ENCODE peak calls at places on chromosomes 2 and 18, in seven cellular contexts. C is kidney epithelial cell, B is thyroid gland, L is fibroblast of pulmonary artery, V is AG09319, N is cardiac fibroblast, K is A549. U is an unnamed sample.
A peak's percentile ranks its signal among the peaks of the same experiment; 100 is the strongest.

GRCh38 chr18:68480196-68480595 is 234.7 kb downstream of the TMX3 start:
- DNase-seq in B (no peak), V (no peak), K (no peak), N (peak; percentile 15), L (no peak), C (no peak), U (no peak)

GRCh38 chr2:191369034-191369433 is 123.8 kb downstream of the MYO1B start:
- DNase-seq in B (no peak), L (peak; percentile 35), C (no peak), K (no peak), N (peak; percentile 38), V (no peak), U (peak; percentile 35)

GRCh38 chr2:56522605-56523089 is 338.9 kb downstream of the CCDC85A start:
- DNase-seq in V (peak; percentile 16), C (peak; percentile 32), L (peak; percentile 40), N (peak; percentile 38), K (peak; percentile 49), B (peak; percentile 46), U (peak; percentile 43)

GRCh38 chr2:33812707-33813106 is 213.6 kb upstream of the FAM98A start:
- DNase-seq in K (no peak), V (no peak), L (no peak), N (no peak), C (no peak), B (no peak), U (no peak)

GRCh38 chr2:191038241-191038725 is 24.3 kb upstream of the STAT1 start:
- DNase-seq in B (no peak), N (peak; percentile 67), K (peak; percentile 68), V (peak; percentile 89), L (peak; percentile 68), C (no peak), U (peak; percentile 60)

GRCh38 chr2:73080321-73081131 is 9.0 kb upstream of the SFXN5 start:
- DNase-seq in L (peak; percentile 27), V (no peak), B (no peak), C (no peak), K (no peak), N (no peak), U (no peak)

GRCh38 chr18:57430166-57430958 is 4.8 kb upstream of the ONECUT2 start:
- DNase-seq in B (no peak), N (no peak), C (no peak), L (no peak), V (no peak), K (no peak), U (no peak)

GRCh38 chr2:201507725-201508124 is 56.2 kb downstream of the STRADB start:
- DNase-seq in V (no peak), L (no peak), N (no peak), B (no peak), K (no peak), C (no peak), U (no peak)

GRCh38 chr2:128354731-128355470 is 36.2 kb upstream of the HS6ST1 start:
- DNase-seq in B (no peak), K (no peak), V (no peak), C (no peak), N (peak; percentile 88), L (peak; percentile 72), U (peak; percentile 71)
- TF ChIP-seq CTCF in B (no peak), K (no peak), V (peak; percentile 53), C (no peak), N (peak; percentile 15), L (peak; percentile 50), U (peak; percentile 53)

GRCh38 chr2:95294579-95295250 is 2.4 kb upstream of the KCNIP3 start:
- DNase-seq in V (no peak), K (no peak), B (no peak), L (no peak), N (no peak), C (no peak), U (no peak)

GRCh38 chr2:95295376-95295775 is 1.8 kb upstream of the KCNIP3 start:
- DNase-seq in N (no peak), B (no peak), V (no peak), K (no peak), C (no peak), L (no peak), U (no peak)

GRCh38 chr2:95297639-95298395 is 670 bp downstream of the KCNIP3 start:
- DNase-seq in B (peak; percentile 67), N (no peak), L (no peak), V (no peak), C (no peak), K (no peak), U (no peak)

GRCh38 chr2:95297088-95297487 is at the start of gene KCNIP3:
- DNase-seq in K (no peak), L (no peak), N (peak; percentile 37), C (no peak), B (peak; percentile 88), V (no peak), U (no peak)

DNA sequence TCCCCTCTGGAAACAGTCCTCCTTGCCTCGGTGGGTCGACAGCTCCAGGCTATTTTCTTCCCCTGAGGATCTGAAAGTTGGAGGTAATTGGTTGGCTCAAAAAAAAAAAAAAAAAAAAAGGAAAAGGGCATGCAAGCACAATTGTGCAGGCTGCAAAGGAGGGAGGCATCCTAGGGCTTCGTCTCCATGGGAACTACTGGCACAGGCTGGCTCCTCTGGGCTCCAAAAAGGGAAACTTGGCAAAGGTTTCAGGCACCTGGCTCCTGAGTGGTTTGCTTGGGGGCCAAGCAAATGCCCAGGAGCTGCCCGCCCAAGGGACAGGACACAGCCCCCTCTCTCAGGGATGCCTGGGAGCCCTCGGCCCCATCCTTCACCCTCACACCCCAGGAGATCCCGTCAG is 1.1 kb upstream of the KCNIP3 start:
- DNase-seq in V (no peak), L (no peak), K (no peak), C (no peak), B (peak; percentile 67), N (no peak), U (no peak)
- TF ChIP-seq CTCF in V (no peak), L (no peak), K (no peak), C (no peak), B (no peak), N (no peak), U (no peak)

DNA sequence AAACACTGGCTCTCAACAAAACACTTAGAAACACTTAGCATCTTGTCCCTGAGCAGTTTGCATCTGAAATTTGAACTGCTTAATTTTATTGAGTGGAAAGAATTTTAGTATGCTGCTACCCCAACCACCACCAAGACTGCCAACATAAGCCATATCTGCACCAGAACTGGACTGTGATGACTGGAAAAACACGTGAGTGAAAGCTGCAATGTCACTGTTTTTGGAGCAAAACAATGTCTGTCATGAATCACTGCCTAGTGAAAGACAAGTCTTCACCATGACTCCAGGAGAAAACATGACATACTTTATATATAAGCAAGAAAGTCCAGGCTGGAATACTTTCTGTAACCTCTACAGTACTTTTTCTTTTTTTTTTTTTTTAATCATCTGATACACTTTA is 2129.5 kb upstream of the PIK3C3 start:
- DNase-seq in C (no peak), K (peak; percentile 4), N (peak; percentile 8), L (peak; percentile 49), V (no peak), B (no peak), U (no peak)
- TF ChIP-seq CTCF in C (no peak), K (no peak), N (no peak), L (no peak), V (no peak), B (no peak), U (no peak)

DNA sequence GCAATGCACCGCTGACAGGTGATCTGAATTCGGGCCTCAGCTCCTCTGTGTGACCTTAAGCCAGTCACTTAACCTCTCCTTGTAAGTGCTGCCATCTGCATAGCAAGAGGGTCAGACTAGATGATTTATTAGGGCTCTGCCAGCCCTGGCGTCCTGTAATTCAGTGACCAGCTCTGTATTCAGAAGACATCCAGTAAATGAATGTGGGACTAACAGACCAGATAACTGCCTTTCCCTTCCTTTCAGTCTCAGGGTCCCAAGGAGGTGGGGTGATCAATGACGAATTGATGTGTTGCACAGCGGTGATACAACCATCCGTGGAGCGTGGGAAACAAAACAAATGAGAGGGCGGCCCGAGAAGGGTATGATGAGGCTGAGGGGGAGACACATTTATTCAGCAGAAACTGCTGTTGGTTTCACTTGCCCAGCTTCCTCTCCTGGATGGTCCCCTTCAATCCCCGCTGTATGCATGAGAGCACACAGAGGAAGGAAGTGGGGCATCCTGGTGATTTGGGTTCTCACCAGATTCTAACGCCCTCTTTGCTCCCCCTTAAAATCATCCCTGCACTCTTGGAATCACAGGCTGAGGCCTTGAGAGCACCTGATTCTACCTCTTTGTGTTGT is 92.8 kb downstream of the VIT start:
- DNase-seq in N (no peak), K (no peak), V (no peak), B (no peak), L (no peak), C (no peak), U (no peak)
- TF ChIP-seq CTCF in N (no peak), K (no peak), V (no peak), B (no peak), L (no peak), C (no peak), U (no peak)

DNA sequence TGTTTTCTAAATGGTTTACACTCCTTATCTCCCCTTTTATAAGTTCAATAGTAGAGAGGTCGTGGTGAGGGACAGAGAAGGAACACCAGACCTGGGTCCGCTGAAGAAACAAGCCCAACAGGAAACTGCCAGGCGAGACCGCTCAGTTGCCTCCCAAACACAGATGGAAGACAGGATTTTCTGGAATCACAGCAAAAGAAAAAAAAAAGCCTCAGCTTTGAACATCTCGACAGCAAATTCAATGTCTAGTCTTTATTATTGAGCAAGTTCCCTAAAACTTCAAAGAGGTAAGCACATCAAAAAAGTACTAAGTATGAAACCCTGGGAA is 33.5 kb upstream of the GNAL start:
- DNase-seq in L (no peak), C (no peak), B (peak; percentile 14), K (no peak), V (no peak), N (no peak), U (no peak)
- TF ChIP-seq CTCF in L (no peak), C (no peak), B (no peak), K (no peak), V (no peak), N (no peak), U (no peak)

U was measured in fibroblast of the aortic adventitia.